ENCODE peak calls at places on chromosomes 6 and 20, in ten cellular contexts. E is lower leg skin, P is uterus, U is heart left ventricle, N is adrenal gland, G is K562, H is HCT116, O is stomach, M is transverse colon, C is sigmoid colon. V is an unnamed sample.

GRCh38 chr6:149164199-149164745 is 153.2 kb upstream of the TAB2 start:
- DNase-seq in H (no peak), N (no peak), C (no peak), G (no peak), P (no peak), M (no peak), O (no peak), U (no peak), E (no peak), V (no peak)

GRCh38 chr20:13205402-13205801 is 15.7 kb upstream of the ISM1 start:
- DNase-seq in E (no peak), O (no peak), P (no peak), H (no peak), N (no peak), C (no peak), U (no peak), G (no peak), M (no peak), V (no peak)

GRCh38 chr6:53119772-53120409 is 28.8 kb downstream of the GCM1 start:
- DNase-seq in G (no peak), O (peak), C (no peak), U (no peak), M (peak), P (no peak), E (no peak), H (peak), N (peak), V (no peak)

GRCh38 chr6:41562633-41562975 is 16.4 kb downstream of the FOXP4 start:
- DNase-seq in N (no peak), G (no peak), M (no peak), P (no peak), E (no peak), H (no peak), C (no peak), U (no peak), O (no peak), V (no peak)

GRCh38 chr20:9515761-9516657 is 1.6 kb downstream of the LAMP5 start:
- DNase-seq in G (no peak), U (no peak), H (peak), N (peak), C (no peak), P (no peak), O (no peak), E (no peak), M (no peak), V (peak)

GRCh38 chr6:10268661-10269060 is 146.2 kb downstream of the TFAP2A start:
- DNase-seq in P (no peak), O (no peak), C (no peak), H (no peak), N (no peak), M (no peak), U (no peak), G (no peak), E (no peak), V (no peak)

GRCh38 chr6:30875244-30876038 is 8.9 kb upstream of the DDR1 start:
- DNase-seq in P (no peak), O (no peak), G (peak), H (no peak), C (no peak), E (peak), U (no peak), N (no peak), M (no peak), V (no peak)

GRCh38 chr6:44161997-44162338 is 3.3 kb downstream of the CAPN11 start:
- DNase-seq in C (no peak), M (no peak), H (no peak), N (peak), G (no peak), E (no peak), O (no peak), P (no peak), U (no peak), V (no peak)

GRCh38 chr20:37020636-37021035 is 69.1 kb upstream of the SAMHD1 start:
- DNase-seq in N (no peak), O (no peak), M (no peak), U (no peak), E (no peak), H (no peak), G (no peak), P (no peak), C (no peak), V (no peak)

GRCh38 chr6:3671382-3671781 is 80.1 kb downstream of the PXDC1 start:
- DNase-seq in P (no peak), O (no peak), C (no peak), E (no peak), G (no peak), N (no peak), H (no peak), M (no peak), U (no peak), V (no peak)

GRCh38 chr6:32945106-32945761 is 4.4 kb upstream of the HLA-DMB start:
- DNase-seq in G (no peak), N (no peak), M (peak), O (no peak), P (no peak), U (no peak), H (no peak), C (no peak), E (no peak), V (no peak)

GRCh38 chr6:127120787-127121636 is 2.5 kb downstream of the RSPO3 start:
- DNase-seq in H (peak), M (peak), C (peak), G (peak), P (peak), N (peak), O (peak), U (peak), E (peak), V (peak)

GRCh38 chr6:166005401-166005845 is 162.2 kb downstream of the TBXT start:
- DNase-seq in P (peak), E (no peak), O (no peak), G (no peak), H (no peak), C (peak), N (peak), U (peak), M (no peak), V (peak)

GRCh38 chr6:129597023-129597713 is 112.8 kb downstream of the ARHGAP18 start:
- DNase-seq in O (no peak), P (no peak), H (no peak), C (no peak), N (no peak), M (no peak), U (no peak), E (no peak), G (no peak), V (no peak)

GRCh38 chr6:161443868-161444267 is 170.0 kb upstream of the AGPAT4 start:
- DNase-seq in C (no peak), E (no peak), O (no peak), H (no peak), G (peak), N (no peak), P (no peak), M (no peak), U (peak), V (no peak)

GRCh38 chr6:138798028-138798427 is 2.1 kb downstream of the ECT2L start:
- DNase-seq in P (no peak), H (no peak), U (no peak), M (no peak), N (no peak), O (no peak), C (no peak), G (no peak), E (no peak), V (no peak)

DNA sequence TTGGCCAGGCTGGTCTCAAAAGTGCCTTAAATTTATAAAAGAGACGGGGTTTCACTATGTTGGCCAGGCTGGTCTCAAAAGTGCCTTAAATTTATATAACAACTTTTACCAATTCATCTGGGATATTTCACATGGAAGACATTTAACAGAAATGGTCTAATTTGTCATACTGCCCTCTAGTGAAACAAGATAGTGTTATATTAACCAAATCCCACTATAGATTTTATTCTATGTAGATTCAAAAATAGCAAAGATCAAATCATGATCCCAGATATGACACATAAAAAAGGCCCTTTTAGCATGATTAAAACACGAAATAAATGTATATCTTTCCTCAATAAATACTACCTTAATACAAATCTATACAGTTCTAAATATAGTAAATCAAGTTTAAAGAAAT is 102.8 kb upstream of the TFAP2D start:
- DNase-seq in C (no peak), H (no peak), O (no peak), U (no peak), P (no peak), M (no peak), G (no peak), E (no peak), N (no peak), V (no peak)
- TF ChIP-seq CTCF in C (no peak), H (no peak), O (no peak), U (no peak), P (no peak), M (no peak), G (peak), E (no peak), N (peak), V (no peak)

DNA sequence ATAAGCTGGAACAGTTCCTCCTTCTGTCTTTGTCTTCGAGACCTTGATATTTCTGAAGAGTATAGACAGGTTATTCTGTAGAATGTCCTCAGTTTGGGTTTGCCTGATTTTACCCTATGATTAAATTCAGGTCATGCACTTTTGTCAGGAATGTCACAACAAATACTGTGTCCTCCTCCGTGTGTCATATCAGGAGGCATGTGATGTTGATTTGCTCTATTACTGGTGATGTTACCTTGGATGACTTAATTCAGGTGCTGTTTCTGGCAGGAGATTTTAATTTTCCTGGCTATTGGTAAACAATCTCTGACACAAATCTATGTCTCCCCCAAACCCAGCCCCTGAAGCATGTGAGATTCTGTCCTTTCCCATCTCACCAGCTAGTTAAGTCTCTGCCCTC is 33.3 kb upstream of the CHMP4B start:
- DNase-seq in N (no peak), G (no peak), U (no peak), E (no peak), P (no peak), O (no peak), M (no peak), C (no peak), H (no peak), V (no peak)
- TF ChIP-seq POLR2A in N (no peak), G (no peak), U (no peak), E (no peak), P (no peak), O (no peak), M (no peak), C (no peak), H (no peak), V (no peak)

DNA sequence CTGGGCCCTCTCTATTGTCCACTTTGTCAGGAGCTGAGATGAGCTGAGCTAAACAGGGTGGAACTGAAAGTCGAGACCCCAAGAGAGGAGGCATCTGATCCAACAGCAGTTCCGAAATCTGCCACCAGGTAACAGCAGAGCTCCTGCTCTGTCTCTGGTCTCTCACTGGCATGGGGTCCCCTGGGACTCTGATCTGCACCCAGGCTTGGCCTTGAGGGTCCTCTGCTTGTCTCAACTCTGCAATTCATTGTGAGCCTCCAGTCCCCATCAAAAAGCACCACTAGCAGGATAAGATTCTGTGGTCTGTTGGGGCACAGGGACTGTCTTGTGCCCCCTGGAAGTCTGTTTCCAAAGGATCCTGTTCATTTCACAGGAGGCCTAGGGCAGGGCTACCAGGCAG is 62.5 kb upstream of the TOP1 start:
- DNase-seq in M (no peak), C (peak), O (peak), N (peak), U (no peak), G (peak), P (no peak), H (no peak), E (no peak), V (no peak)
- TF ChIP-seq CTCF in M (peak), C (no peak), O (no peak), N (no peak), U (no peak), G (peak), P (no peak), H (peak), E (no peak), V (no peak)

GRCh38 chr6:106163966-106164877 is 78.1 kb downstream of the PRDM1 start:
- DNase-seq in O (no peak), N (peak), C (peak), P (peak), G (no peak), H (no peak), M (peak), E (peak), U (no peak), V (peak)
- TF ChIP-seq POLR2A in O (no peak), N (no peak), C (no peak), P (no peak), G (no peak), H (no peak), M (no peak), E (no peak), U (no peak), V (no peak)

DNA sequence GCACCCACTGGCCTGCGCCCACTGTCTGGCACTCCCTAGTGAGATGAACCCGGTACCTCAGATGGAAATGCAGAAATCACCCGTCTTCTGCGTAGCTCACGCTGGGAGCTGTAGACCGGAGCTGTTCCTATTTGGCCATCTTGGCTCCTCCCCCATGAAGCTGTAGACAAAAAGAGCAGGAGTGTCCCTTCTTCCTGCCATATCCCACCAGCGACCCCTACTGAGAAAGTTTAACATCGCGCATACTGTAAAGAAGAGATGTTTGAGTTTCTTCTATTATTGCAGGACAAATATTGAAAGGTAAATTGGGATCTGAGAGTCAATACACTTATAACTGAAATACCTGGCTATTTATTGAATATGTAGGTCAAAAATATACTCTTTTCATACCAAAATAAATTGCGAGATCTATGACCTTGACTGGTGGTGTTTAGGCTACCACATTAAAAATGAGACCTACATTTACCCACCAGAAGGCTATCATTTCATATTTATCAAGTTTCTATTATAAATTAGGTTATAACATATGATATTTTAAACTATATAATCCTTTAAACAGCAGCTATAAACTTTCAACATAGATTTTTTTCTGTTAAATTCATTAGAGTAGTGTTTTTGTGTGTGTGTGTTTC is 586.3 kb downstream of the HTR1B start:
- DNase-seq in P (no peak), G (peak), U (no peak), N (peak), E (no peak), H (no peak), O (peak), C (no peak), M (peak), V (peak)
- TF ChIP-seq CTCF in P (no peak), G (no peak), U (peak), N (no peak), E (no peak), H (peak), O (no peak), C (no peak), M (peak), V (no peak)